ENCODE peak calls at places on chromosomes 11 and 22, in four cellular contexts. One of them, this sample, is unnamed.

GRCh38 chr11:2766166-2766565 is 66.4 kb upstream of the KCNQ1OT1 start:
- DNase-seq in Caco-2: no peak
- DNase-seq in H9: no peak
- DNase-seq in fibroblast of pulmonary artery: no peak
- DNase-seq in this sample: no peak

GRCh38 chr11:92125316-92125715 is 99.3 kb upstream of the FAT3 start:
- DNase-seq in Caco-2: no peak
- DNase-seq in H9: no peak
- DNase-seq in fibroblast of pulmonary artery: no peak
- DNase-seq in this sample: no peak

GRCh38 chr11:30091246-30091645 is 74.4 kb upstream of the KCNA4 start:
- DNase-seq in Caco-2: no peak
- DNase-seq in H9: no peak
- DNase-seq in fibroblast of pulmonary artery: no peak
- DNase-seq in this sample: no peak

GRCh38 chr11:22879615-22880014 is 19.3 kb upstream of the CCDC179 start:
- DNase-seq in Caco-2: no peak
- DNase-seq in H9: no peak
- DNase-seq in fibroblast of pulmonary artery: peak
- DNase-seq in this sample: no peak

GRCh38 chr11:17703951-17704350 is 15.4 kb upstream of the MYOD1 start:
- DNase-seq in Caco-2: peak
- DNase-seq in H9: no peak
- DNase-seq in fibroblast of pulmonary artery: peak
- DNase-seq in this sample: no peak

GRCh38 chr11:75593337-75593915 is 31.4 kb downstream of the SERPINH1 start:
- DNase-seq in Caco-2: no peak
- DNase-seq in H9: no peak
- DNase-seq in fibroblast of pulmonary artery: peak
- DNase-seq in this sample: no peak

GRCh38 chr11:19013181-19013857 is 47.2 kb downstream of the MRGPRX2 start:
- DNase-seq in Caco-2: no peak
- DNase-seq in H9: peak
- DNase-seq in fibroblast of pulmonary artery: no peak
- DNase-seq in this sample: peak

GRCh38 chr22:46044718-46045458 is 67.9 kb upstream of the WNT7B start:
- DNase-seq in Caco-2: no peak
- DNase-seq in H9: no peak
- DNase-seq in fibroblast of pulmonary artery: no peak
- DNase-seq in this sample: peak

GRCh38 chr11:100704176-100704575 is 17.1 kb downstream of the ARHGAP42 start:
- DNase-seq in Caco-2: no peak
- DNase-seq in H9: no peak
- DNase-seq in fibroblast of pulmonary artery: no peak
- DNase-seq in this sample: no peak

GRCh38 chr11:3055881-3056280 is 1.3 kb downstream of the CARS1 start:
- DNase-seq in Caco-2: peak
- DNase-seq in H9: no peak
- DNase-seq in fibroblast of pulmonary artery: no peak
- DNase-seq in this sample: no peak

GRCh38 chr11:117096973-117097566 is 1.2 kb downstream of the SIK3 start:
- DNase-seq in Caco-2: no peak
- DNase-seq in H9: no peak
- DNase-seq in fibroblast of pulmonary artery: no peak
- DNase-seq in this sample: no peak

GRCh38 chr11:117094776-117095175 is 3.5 kb downstream of the SIK3 start:
- DNase-seq in Caco-2: no peak
- DNase-seq in H9: no peak
- DNase-seq in fibroblast of pulmonary artery: peak
- DNase-seq in this sample: no peak

GRCh38 chr11:117097567-117098268 is 510 bp downstream of the SIK3 start:
- DNase-seq in Caco-2: peak
- DNase-seq in H9: peak
- DNase-seq in fibroblast of pulmonary artery: no peak
- DNase-seq in this sample: peak

GRCh38 chr11:117095301-117096139 is 2.7 kb downstream of the SIK3 start:
- DNase-seq in Caco-2: peak
- DNase-seq in H9: no peak
- DNase-seq in fibroblast of pulmonary artery: peak
- DNase-seq in this sample: no peak

GRCh38 chr11:117096140-117096972 is 1.9 kb downstream of the SIK3 start:
- DNase-seq in Caco-2: peak
- DNase-seq in H9: peak
- DNase-seq in fibroblast of pulmonary artery: no peak
- DNase-seq in this sample: no peak
- TF ChIP-seq CTCF in Caco-2: no peak
- TF ChIP-seq CTCF in H9: peak
- TF ChIP-seq CTCF in fibroblast of pulmonary artery: no peak
- TF ChIP-seq CTCF in this sample: no peak

GRCh38 chr11:131866535-131867400 is 496.4 kb downstream of the NTM start:
- DNase-seq in Caco-2: no peak
- DNase-seq in H9: no peak
- DNase-seq in fibroblast of pulmonary artery: no peak
- DNase-seq in this sample: no peak
- TF ChIP-seq CTCF in Caco-2: no peak
- TF ChIP-seq CTCF in H9: peak
- TF ChIP-seq CTCF in fibroblast of pulmonary artery: peak
- TF ChIP-seq CTCF in this sample: no peak

DNA sequence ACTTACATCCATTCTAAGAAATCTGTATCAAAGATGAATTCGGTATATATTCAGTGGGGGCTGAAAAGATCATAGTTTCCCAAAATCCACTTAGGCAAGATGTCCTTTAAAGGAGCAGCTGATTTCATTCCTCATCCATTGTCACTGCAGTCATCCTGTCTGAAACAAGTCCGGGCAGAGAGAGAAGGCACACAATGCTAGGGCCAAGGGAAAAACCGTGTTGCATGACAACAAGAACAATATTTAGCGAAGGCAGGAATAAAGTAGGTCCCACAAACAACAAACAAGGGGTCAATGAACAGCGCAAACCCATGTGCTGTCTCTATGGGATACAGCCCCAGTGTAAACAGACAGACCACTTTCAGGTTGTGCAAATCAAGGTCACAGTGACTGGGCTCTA is 9.1 kb downstream of the PAMR1 start:
- DNase-seq in Caco-2: no peak
- DNase-seq in H9: no peak
- DNase-seq in fibroblast of pulmonary artery: no peak
- DNase-seq in this sample: no peak
- TF ChIP-seq CTCF in Caco-2: no peak
- TF ChIP-seq CTCF in H9: no peak
- TF ChIP-seq CTCF in fibroblast of pulmonary artery: no peak
- TF ChIP-seq CTCF in this sample: no peak

DNA sequence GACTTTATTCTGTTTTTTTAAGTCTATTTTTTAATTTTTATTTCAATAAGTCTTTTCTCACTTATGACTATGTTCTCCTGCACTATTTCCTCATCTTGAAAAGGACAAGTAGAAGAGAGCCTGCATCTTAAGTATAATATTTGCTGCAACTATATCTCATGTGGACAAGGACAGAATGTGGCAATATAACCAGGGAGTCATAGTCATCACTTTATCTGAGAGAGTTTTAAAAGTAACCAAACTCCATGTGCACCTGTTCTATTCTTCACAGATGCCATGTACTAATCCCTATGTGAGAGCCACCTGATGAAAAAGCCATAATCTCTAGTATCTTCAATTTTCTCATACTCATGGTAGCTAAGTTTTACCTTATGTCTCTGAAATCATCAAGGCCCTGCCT is 104.2 kb upstream of the SOX6 start:
- DNase-seq in Caco-2: no peak
- DNase-seq in H9: no peak
- DNase-seq in fibroblast of pulmonary artery: no peak
- DNase-seq in this sample: no peak
- TF ChIP-seq CTCF in Caco-2: no peak
- TF ChIP-seq CTCF in H9: no peak
- TF ChIP-seq CTCF in fibroblast of pulmonary artery: no peak
- TF ChIP-seq CTCF in this sample: no peak

GRCh38 chr22:31631381-31631780 is 30.6 kb downstream of the PISD start:
- DNase-seq in Caco-2: no peak
- DNase-seq in H9: no peak
- DNase-seq in fibroblast of pulmonary artery: no peak
- DNase-seq in this sample: no peak

GRCh38 chr22:31628362-31628761 is 33.7 kb downstream of the PISD start:
- DNase-seq in Caco-2: no peak
- DNase-seq in H9: no peak
- DNase-seq in fibroblast of pulmonary artery: no peak
- DNase-seq in this sample: no peak

GRCh38 chr22:31628969-31629723 is 32.9 kb downstream of the PISD start:
- DNase-seq in Caco-2: no peak
- DNase-seq in H9: peak
- DNase-seq in fibroblast of pulmonary artery: no peak
- DNase-seq in this sample: no peak

GRCh38 chr22:31629741-31630184 is 32.3 kb downstream of the PISD start:
- DNase-seq in Caco-2: no peak
- DNase-seq in H9: no peak
- DNase-seq in fibroblast of pulmonary artery: no peak
- DNase-seq in this sample: no peak

GRCh38 chr22:31630331-31631329 is 31.4 kb downstream of the PISD start:
- DNase-seq in Caco-2: peak
- DNase-seq in H9: peak
- DNase-seq in fibroblast of pulmonary artery: peak
- DNase-seq in this sample: peak
- TF ChIP-seq CTCF in Caco-2: no peak
- TF ChIP-seq CTCF in H9: peak
- TF ChIP-seq CTCF in fibroblast of pulmonary artery: no peak
- TF ChIP-seq CTCF in this sample: no peak

DNA sequence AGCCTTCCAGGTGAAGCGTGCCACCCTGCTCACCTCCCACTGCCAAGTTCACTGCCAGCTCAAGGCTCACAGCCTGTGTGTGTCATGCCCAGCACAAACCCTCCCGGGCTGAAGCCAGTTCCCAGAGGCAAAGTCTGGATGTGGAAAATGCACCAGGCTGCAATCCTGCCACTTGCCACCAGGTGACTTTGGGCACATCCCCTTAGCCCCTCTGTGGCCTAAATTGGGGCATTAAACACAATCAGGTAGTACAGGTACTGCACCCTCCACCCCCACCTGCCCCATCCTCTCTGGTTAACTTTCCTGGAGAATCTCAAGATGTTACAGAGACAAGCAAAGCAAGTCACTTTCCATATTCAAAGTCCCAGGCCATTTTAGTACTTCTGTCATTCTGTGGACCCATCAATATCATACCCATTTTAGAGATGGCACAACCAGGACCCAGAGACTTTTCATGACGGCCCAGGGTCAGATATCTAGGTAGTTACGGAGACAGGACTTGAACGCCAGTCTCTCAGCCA is 1.8 kb upstream of the RASD2 start:
- DNase-seq in Caco-2: peak
- DNase-seq in H9: peak
- DNase-seq in fibroblast of pulmonary artery: no peak
- DNase-seq in this sample: peak
- TF ChIP-seq CTCF in Caco-2: peak
- TF ChIP-seq CTCF in H9: peak
- TF ChIP-seq CTCF in fibroblast of pulmonary artery: peak
- TF ChIP-seq CTCF in this sample: peak

GRCh38 chr11:36622431-36623136 is 24.5 kb upstream of the RAG2 start:
- DNase-seq in Caco-2: peak
- DNase-seq in H9: no peak
- DNase-seq in fibroblast of pulmonary artery: peak
- DNase-seq in this sample: peak
- TF ChIP-seq CTCF in Caco-2: no peak
- TF ChIP-seq CTCF in H9: peak
- TF ChIP-seq CTCF in fibroblast of pulmonary artery: peak
- TF ChIP-seq CTCF in this sample: no peak

GRCh38 chr22:20027966-20028854 is 7.3 kb downstream of the TANGO2 start:
- DNase-seq in Caco-2: peak
- DNase-seq in H9: peak
- DNase-seq in fibroblast of pulmonary artery: peak
- DNase-seq in this sample: peak
- TF ChIP-seq CTCF in Caco-2: peak
- TF ChIP-seq CTCF in H9: peak
- TF ChIP-seq CTCF in fibroblast of pulmonary artery: peak
- TF ChIP-seq CTCF in this sample: peak

GRCh38 chr22:35683560-35683959 is 34.1 kb upstream of the APOL5 start:
- DNase-seq in Caco-2: no peak
- DNase-seq in H9: no peak
- DNase-seq in fibroblast of pulmonary artery: no peak
- DNase-seq in this sample: no peak

GRCh38 chr22:35684732-35685131 is 32.9 kb upstream of the APOL5 start:
- DNase-seq in Caco-2: no peak
- DNase-seq in H9: no peak
- DNase-seq in fibroblast of pulmonary artery: no peak
- DNase-seq in this sample: no peak

GRCh38 chr22:35686298-35686697 is 31.4 kb upstream of the APOL5 start:
- DNase-seq in Caco-2: no peak
- DNase-seq in H9: no peak
- DNase-seq in fibroblast of pulmonary artery: no peak
- DNase-seq in this sample: no peak

GRCh38 chr22:35685731-35686130 is 31.9 kb upstream of the APOL5 start:
- DNase-seq in Caco-2: no peak
- DNase-seq in H9: no peak
- DNase-seq in fibroblast of pulmonary artery: peak
- DNase-seq in this sample: no peak

GRCh38 chr22:35684270-35684700 is 33.4 kb upstream of the APOL5 start:
- DNase-seq in Caco-2: no peak
- DNase-seq in H9: peak
- DNase-seq in fibroblast of pulmonary artery: peak
- DNase-seq in this sample: peak
- TF ChIP-seq CTCF in Caco-2: no peak
- TF ChIP-seq CTCF in H9: peak
- TF ChIP-seq CTCF in fibroblast of pulmonary artery: peak
- TF ChIP-seq CTCF in this sample: no peak

This sample was measured in Calu3.